ENCODE peak calls at places on chromosomes 3 and 15, in ten cellular contexts. J is GM04504, A is iPS-NIHi11, I is nephron progenitor cell, Y is fibroblast of the conjunctiva, B is lower leg skin, N is GM03348, W is G401, K is NCI-H345, O is Daoy. F is an unnamed sample.

GRCh38 chr15:77577350-77577749 is 55.4 kb downstream of the LINGO1 start:
- DNase-seq in J (no peak), A (no peak), I (no peak), Y (no peak), B (no peak), N (no peak), W (peak), K (no peak), O (no peak), F (no peak)

GRCh38 chr15:63474810-63475316 is 29.5 kb upstream of the USP3 start:
- DNase-seq in J (no peak), A (no peak), I (peak), Y (no peak), B (no peak), N (no peak), W (no peak), K (peak), O (no peak), F (no peak)

GRCh38 chr3:18445421-18446066 is 20.4 kb upstream of the SATB1 start:
- DNase-seq in J (no peak), A (no peak), I (no peak), Y (no peak), B (no peak), N (peak), W (no peak), K (peak), O (peak), F (peak)

GRCh38 chr3:101829066-101829830 is 20.1 kb upstream of the NFKBIZ start:
- DNase-seq in J (no peak), A (no peak), I (no peak), Y (no peak), B (peak), N (peak), W (peak), K (no peak), O (peak), F (peak)

GRCh38 chr3:54257114-54257513 is 134.8 kb downstream of the CACNA2D3 start:
- DNase-seq in J (no peak), A (no peak), I (no peak), Y (no peak), B (no peak), N (no peak), W (no peak), K (peak), O (no peak), F (no peak)

GRCh38 chr3:169362261-169362660 is 301.3 kb downstream of the MECOM start:
- DNase-seq in J (no peak), A (no peak), I (no peak), Y (peak), B (no peak), N (no peak), W (peak), K (no peak), O (peak), F (no peak)

GRCh38 chr3:2771711-2772110 is 338.5 kb downstream of the IL5RA start:
- DNase-seq in J (no peak), A (no peak), I (no peak), Y (no peak), B (no peak), N (no peak), W (peak), K (no peak), O (no peak), F (no peak)

GRCh38 chr15:96340348-96340610 is 9.8 kb downstream of the NR2F2 start:
- DNase-seq in J (no peak), A (no peak), I (no peak), Y (no peak), B (no peak), N (no peak), W (no peak), K (no peak), O (no peak), F (no peak)

GRCh38 chr15:41790756-41791546 is 16.7 kb downstream of the MAPKBP1 start:
- DNase-seq in J (no peak), A (no peak), I (no peak), Y (peak), B (no peak), N (peak), W (no peak), K (no peak), O (peak), F (no peak)

GRCh38 chr3:24410861-24411260 is 83.8 kb downstream of the THRB start:
- DNase-seq in J (no peak), A (no peak), I (no peak), Y (no peak), B (no peak), N (no peak), W (no peak), K (no peak), O (no peak), F (no peak)

GRCh38 chr3:37500518-37500917 is 326.1 kb upstream of the LRRFIP2 start:
- DNase-seq in J (no peak), A (no peak), I (no peak), Y (no peak), B (no peak), N (no peak), W (no peak), K (no peak), O (no peak), F (no peak)

GRCh38 chr3:242986-243706 is 46.6 kb downstream of the CHL1 start:
- DNase-seq in J (no peak), A (no peak), I (no peak), Y (peak), B (no peak), N (no peak), W (peak), K (peak), O (no peak), F (no peak)

GRCh38 chr3:126817781-126818180 is 113.7 kb downstream of the CHCHD6 start:
- DNase-seq in J (no peak), A (no peak), I (no peak), Y (no peak), B (no peak), N (no peak), W (no peak), K (no peak), O (no peak), F (no peak)

GRCh38 chr15:42148808-42149492 is 7.5 kb downstream of the PLA2G4F start:
- DNase-seq in J (no peak), A (no peak), I (no peak), Y (no peak), B (no peak), N (no peak), W (no peak), K (no peak), O (no peak), F (no peak)

GRCh38 chr3:50192689-50193141 is 1.3 kb downstream of the GNAT1 start:
- DNase-seq in J (no peak), A (peak), I (peak), Y (no peak), B (peak), N (peak), W (peak), K (peak), O (peak), F (peak)

GRCh38 chr15:61169904-61170695 is 59.0 kb downstream of the RORA start:
- DNase-seq in J (no peak), A (no peak), I (no peak), Y (no peak), B (no peak), N (no peak), W (no peak), K (no peak), O (peak), F (no peak)

GRCh38 chr15:43239732-43240491 is 19.1 kb upstream of the EPB42 start:
- DNase-seq in J (no peak), A (no peak), I (no peak), Y (no peak), B (no peak), N (no peak), W (no peak), K (no peak), O (peak), F (no peak)

GRCh38 chr15:72009207-72009606 is 108.7 kb downstream of the MYO9A start:
- DNase-seq in J (no peak), A (no peak), I (peak), Y (no peak), B (no peak), N (no peak), W (no peak), K (no peak), O (no peak), F (no peak)

GRCh38 chr3:145911016-145911415 is 250.0 kb downstream of the PLOD2 start:
- DNase-seq in J (no peak), A (no peak), I (no peak), Y (no peak), B (no peak), N (no peak), W (no peak), K (no peak), O (no peak), F (no peak)

GRCh38 chr3:48433472-48434118 is 3.7 kb upstream of the PLXNB1 start:
- DNase-seq in J (no peak), A (peak), I (no peak), Y (no peak), B (peak), N (peak), W (no peak), K (no peak), O (no peak), F (no peak)

GRCh38 chr15:89098281-89098680 is 10.0 kb downstream of the ABHD2 start:
- DNase-seq in J (no peak), A (no peak), I (no peak), Y (no peak), B (no peak), N (no peak), W (no peak), K (no peak), O (no peak), F (no peak)

GRCh38 chr15:63944681-63944955 is 101.7 kb downstream of the DAPK2 start:
- DNase-seq in J (no peak), A (no peak), I (no peak), Y (no peak), B (no peak), N (no peak), W (no peak), K (no peak), O (no peak), F (no peak)

GRCh38 chr3:106119691-106120090 is 250.9 kb upstream of the CBLB start:
- DNase-seq in J (no peak), A (no peak), I (no peak), Y (no peak), B (no peak), N (no peak), W (no peak), K (no peak), O (peak), F (peak)

GRCh38 chr3:132231633-132232032 is 85.6 kb upstream of the ACP3 start:
- DNase-seq in J (peak), A (no peak), I (no peak), Y (no peak), B (no peak), N (peak), W (no peak), K (no peak), O (peak), F (no peak)

GRCh38 chr15:78033864-78034263 is 43.6 kb downstream of the TBC1D2B start:
- DNase-seq in J (no peak), A (no peak), I (no peak), Y (no peak), B (no peak), N (no peak), W (no peak), K (peak), O (peak), F (no peak)

GRCh38 chr3:18900994-18901393 is 247.3 kb upstream of the KCNH8 start:
- DNase-seq in J (no peak), A (no peak), I (no peak), Y (no peak), B (no peak), N (no peak), W (peak), K (no peak), O (no peak), F (no peak)

GRCh38 chr3:178777718-178778411 is 241.6 kb downstream of the KCNMB2 start:
- DNase-seq in J (peak), A (no peak), I (no peak), Y (no peak), B (no peak), N (peak), W (no peak), K (peak), O (peak), F (no peak)

GRCh38 chr3:104768886-104769285 is 597.8 kb upstream of the ALCAM start:
- DNase-seq in J (no peak), A (no peak), I (no peak), Y (no peak), B (no peak), N (no peak), W (no peak), K (no peak), O (no peak), F (no peak)

GRCh38 chr3:49013738-49014660 is 4.4 kb downstream of the DALRD3 start:
- DNase-seq in J (no peak), A (peak), I (peak), Y (no peak), B (no peak), N (peak), W (peak), K (peak), O (no peak), F (no peak)

GRCh38 chr3:52408466-52408865 is 36.4 kb downstream of the SEMA3G start:
- DNase-seq in J (no peak), A (no peak), I (no peak), Y (no peak), B (no peak), N (no peak), W (no peak), K (no peak), O (no peak), F (no peak)

F was measured in activated CD4-positive, alpha-beta T cell treated with anti-CD3 and anti-CD28 coated beads, Interleukin-2, amount 50 U/mL, for 24 hours.